ENCODE peak calls at places on chromosomes 4 and X, in five cellular contexts. T, Q, Z, P and K are unnamed samples.

GRCh38 chr4:7104366-7105031 is 36.6 kb upstream of the GRPEL1 start:
- DNase-seq in Q (no peak), T (peak; percentile 56), Z (no peak), P (no peak), K (no peak)

GRCh38 chrX:41026326-41027136 is 58.7 kb upstream of the USP9X start:
- DNase-seq in T (no peak), Q (no peak), P (no peak), Z (no peak), K (no peak)

GRCh38 chr4:79576480-79576803 is 168.4 kb upstream of the GK2 start:
- DNase-seq in Z (no peak), P (peak; percentile 23), T (no peak), Q (peak; percentile 3), K (no peak)

GRCh38 chr4:54167508-54167907 is 61.6 kb upstream of the PDGFRA start:
- DNase-seq in P (no peak), Q (no peak), T (no peak), Z (no peak), K (no peak)

GRCh38 chr4:15459706-15460105 is 10.0 kb upstream of the CC2D2A start:
- DNase-seq in Z (no peak), P (no peak), Q (no peak), T (no peak), K (no peak)

GRCh38 chr4:134470544-134470943 is 269.0 kb upstream of the PABPC4L start:
- DNase-seq in T (no peak), Q (no peak), P (peak; percentile 9), Z (no peak), K (peak; percentile 20)

GRCh38 chr4:142557220-142557801 is 288.8 kb downstream of the INPP4B start:
- DNase-seq in Q (no peak), P (no peak), Z (no peak), T (no peak), K (no peak)

GRCh38 chrX:2697741-2698294 is 6.7 kb downstream of the CD99 start:
- DNase-seq in P (peak; percentile 50), T (no peak), Z (no peak), Q (no peak), K (no peak)

GRCh38 chr4:70932984-70933383 is 30.8 kb downstream of the MOB1B start:
- DNase-seq in Q (no peak), Z (no peak), T (no peak), P (no peak), K (no peak)

GRCh38 chr4:184416913-184417734 is 57.2 kb downstream of the IRF2 start:
- DNase-seq in T (no peak), Q (no peak), P (no peak), Z (no peak), K (peak; percentile 21)

GRCh38 chr4:181597766-181598165 is 645.4 kb upstream of the TENM3 start:
- DNase-seq in Z (no peak), P (peak; percentile 80), T (no peak), Q (no peak), K (no peak)

GRCh38 chr4:1192091-1192492 is 19.7 kb upstream of the SPON2 start:
- DNase-seq in T (peak; percentile 96), Q (no peak), Z (peak; percentile 68), P (peak; percentile 97), K (peak; percentile 60)

GRCh38 chrX:65706041-65706828 is 38.8 kb downstream of the MSN start:
- DNase-seq in Q (no peak), T (no peak), P (peak; percentile 81), Z (peak; percentile 63), K (peak; percentile 86)

DNA sequence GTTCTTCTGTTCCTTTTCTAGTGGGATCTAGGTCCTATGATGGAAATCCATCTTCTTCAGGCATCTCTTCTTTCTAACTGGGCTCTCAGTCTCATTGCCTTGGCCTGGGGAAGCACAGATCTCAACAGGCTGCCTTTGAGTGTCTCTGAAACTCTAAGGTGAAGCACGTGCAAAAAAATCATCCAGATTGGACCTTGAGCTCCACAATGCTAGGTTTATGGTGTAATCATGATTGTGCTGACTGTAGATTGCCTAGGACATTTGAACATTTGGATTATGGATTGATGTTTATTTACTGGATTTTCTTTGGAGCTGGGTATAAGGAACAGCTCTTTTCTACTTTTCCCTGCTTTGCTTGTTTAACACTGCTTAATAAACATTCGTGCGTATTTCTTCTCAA is 191.5 kb upstream of the NR3C2 start:
- DNase-seq in Q (no peak), P (no peak), Z (no peak), T (no peak), K (no peak)
- H3K27ac ChIP-seq in Q (no peak overlapping the region), P (no peak overlapping the region), Z (no peak overlapping the region), T (no peak overlapping the region), K (no peak overlapping the region)

DNA sequence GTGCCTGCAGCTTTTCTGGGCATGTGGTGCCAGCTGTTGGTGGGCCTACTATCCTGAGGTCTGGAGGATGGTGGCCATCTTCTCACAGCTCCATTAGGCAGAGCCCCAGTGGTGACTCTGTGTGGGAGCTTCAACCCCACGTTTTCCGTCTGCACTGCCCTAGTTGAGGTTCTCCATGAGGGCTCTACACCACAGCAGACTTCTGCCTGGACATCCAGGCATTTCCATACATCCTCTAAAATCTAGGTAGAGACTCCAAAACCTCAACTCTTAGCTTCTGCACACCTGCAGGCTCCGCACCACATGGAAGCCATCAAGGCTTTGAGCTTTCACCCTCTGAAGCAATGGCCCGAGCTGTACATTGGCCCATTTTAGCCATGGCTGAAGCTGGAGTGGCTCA is 153.3 kb upstream of the PGRMC2 start:
- DNase-seq in Q (no peak), Z (no peak), T (no peak), P (no peak), K (no peak)
- TF ChIP-seq CTCF in Q (no peak), Z (no peak), T (no peak), P (no peak), K (no peak)

GRCh38 chrX:11667286-11667685 is 1.6 kb upstream of the ARHGAP6 start:
- DNase-seq in T (no peak), Z (no peak), Q (no peak), P (no peak), K (no peak)

GRCh38 chrX:11665144-11666040 is at the start of gene ARHGAP6:
- DNase-seq in T (peak; percentile 68), Z (no peak), Q (no peak), P (peak; percentile 55), K (peak; percentile 33)

GRCh38 chrX:11672213-11672612 is 6.5 kb upstream of the ARHGAP6 start:
- DNase-seq in T (no peak), Q (no peak), P (peak; percentile 13), Z (no peak), K (no peak)

GRCh38 chrX:11666180-11666579 is 460 bp upstream of the ARHGAP6 start:
- DNase-seq in Q (no peak), T (no peak), P (no peak), Z (no peak), K (no peak)

GRCh38 chrX:11670316-11670715 is 4.6 kb upstream of the ARHGAP6 start:
- DNase-seq in T (no peak), Q (no peak), Z (no peak), P (no peak), K (no peak)
- H3K27me3 ChIP-seq in T (no peaks in the 10 kb centered on the region), Q (peaks cover 6% of the 10 kb centered on the region), Z (peaks cover 7% of the 10 kb centered on the region), P (no peaks in the 10 kb centered on the region), K (peaks cover 51% of the 10 kb centered on the region)

GRCh38 chr4:8248091-8248490 is 21.5 kb upstream of the HTRA3 start:
- DNase-seq in Q (no peak), Z (no peak), T (no peak), P (no peak), K (no peak)
- H3K27ac ChIP-seq in Q (no peak overlapping the region), Z (no peak overlapping the region), T (no peak overlapping the region), P (no peak overlapping the region), K (no peak overlapping the region)

GRCh38 chr4:101033986-101034385 is 313.3 kb downstream of the PPP3CA start:
- DNase-seq in Z (no peak), T (no peak), Q (no peak), P (no peak), K (no peak)
- TF ChIP-seq CTCF in Z (no peak), T (no peak), Q (no peak), P (no peak), K (no peak)

DNA sequence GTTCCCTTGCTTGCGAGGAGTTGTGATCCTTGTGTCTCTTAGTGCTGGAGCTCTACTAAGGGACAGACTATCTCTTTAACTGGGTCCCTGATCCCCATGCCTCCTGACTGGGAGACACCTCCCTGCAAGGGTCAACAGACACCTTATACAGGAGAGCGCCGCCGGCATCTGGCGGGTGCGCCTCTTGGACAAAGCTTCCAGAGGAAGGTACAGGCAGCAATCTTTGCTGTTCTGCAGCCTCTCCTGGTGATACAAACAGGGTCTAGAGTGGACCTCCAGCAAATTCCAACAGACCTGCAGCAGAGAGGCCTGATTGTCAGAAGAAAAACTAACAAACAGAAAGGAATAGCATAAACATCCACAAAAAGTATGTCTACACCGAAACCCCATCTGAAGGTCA is 115.6 kb upstream of the ITM2A start:
- DNase-seq in T (no peak), Q (no peak), Z (no peak), P (no peak), K (no peak)
- H3K27me3 ChIP-seq in T (no peaks in the 10 kb centered on the region), Q (no peaks in the 10 kb centered on the region), Z (no peaks in the 10 kb centered on the region), P (no peaks in the 10 kb centered on the region), K (no peaks in the 10 kb centered on the region)

GRCh38 chr4:108169639-108170038 is 907 bp upstream of the LEF1 start:
- DNase-seq in P (no peak), Z (no peak), T (no peak), Q (no peak), K (no peak)

GRCh38 chr4:108170729-108171540 is 2.2 kb upstream of the LEF1 start:
- DNase-seq in T (no peak), Q (no peak), Z (no peak), P (no peak), K (no peak)

GRCh38 chr4:108168213-108168671 is 490 bp downstream of the LEF1 start:
- DNase-seq in P (peak; percentile 16), T (no peak), Z (no peak), Q (no peak), K (no peak)

GRCh38 chr4:108166441-108167315 is 2.1 kb downstream of the LEF1 start:
- DNase-seq in Z (no peak), Q (no peak), T (no peak), P (peak; percentile 33), K (no peak)

DNA sequence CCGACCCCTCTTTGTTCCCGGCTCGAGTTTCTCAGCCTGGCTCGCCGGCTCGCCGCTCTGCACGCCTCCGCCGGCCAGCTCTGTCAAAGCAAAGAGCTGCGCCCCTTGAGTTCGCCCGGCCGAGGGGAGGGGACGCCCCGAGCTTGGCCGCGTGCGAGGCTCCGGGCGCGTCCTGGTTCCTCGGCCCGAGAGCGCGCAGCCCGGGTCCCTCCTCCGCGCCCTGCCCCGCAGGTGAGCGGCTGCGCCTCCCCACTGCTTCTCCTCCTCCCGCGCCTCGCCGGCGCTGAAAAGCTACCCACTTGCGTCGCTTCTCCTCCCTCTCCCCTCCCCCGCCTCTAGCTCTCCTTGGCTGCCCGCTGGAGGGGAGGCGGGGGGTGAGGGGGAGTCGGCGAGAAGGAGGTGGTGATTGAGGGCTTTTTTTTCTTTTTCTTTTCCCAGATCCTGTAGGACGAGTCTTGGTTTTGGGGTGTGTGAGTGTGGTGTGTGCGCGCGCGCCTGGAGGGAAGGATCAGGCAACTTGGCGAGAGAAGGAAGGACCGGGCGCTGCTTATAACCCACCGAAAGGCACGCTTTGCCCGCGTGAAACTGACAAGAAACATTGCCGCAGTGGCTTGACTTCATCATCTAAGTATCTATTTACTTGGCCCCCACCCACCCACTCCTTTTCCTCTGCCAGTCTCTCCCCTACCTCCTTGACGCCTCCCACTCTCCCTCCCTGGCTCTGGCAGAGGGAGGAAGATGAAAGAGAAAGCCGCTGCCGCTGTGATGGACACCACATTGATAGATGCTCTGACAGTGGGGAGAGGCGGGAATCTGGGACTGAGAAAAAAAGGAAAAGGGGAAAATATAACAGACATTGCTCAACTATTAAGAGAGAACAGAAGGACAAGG is at the start of gene LEF1:
- DNase-seq in T (no peak), Q (no peak), Z (peak; percentile 60), P (peak; percentile 49), K (no peak)
- H3K27ac ChIP-seq in T (no peak within 1 kb of the TSS), Q (no peak within 1 kb of the TSS), Z (no peak within 1 kb of the TSS), P (no peak within 1 kb of the TSS), K (no peak within 1 kb of the TSS)

GRCh38 chr4:169311643-169312365 is 41.0 kb upstream of the SH3RF1 start:
- DNase-seq in Z (no peak), T (no peak), Q (peak; percentile 36), P (peak; percentile 39), K (peak; percentile 23)
- TF ChIP-seq CTCF in Z (peak; percentile 39), T (peak; percentile 48), Q (peak; percentile 15), P (peak; percentile 28), K (peak; percentile 63)